ENCODE peak calls at places on chromosome 16, in ten cellular contexts. One of them, this sample, is unnamed.

GRCh38 chr16:20073203-20074088 is at the start of gene GPR139:
- DNase-seq in AG09319: no peak
- DNase-seq in GM04504: no peak
- DNase-seq in tibial artery: no peak
- DNase-seq in cardiac muscle cell: peak; percentile 2
- DNase-seq in stimulated activated CD8-positive, alpha-beta memory T cell treated with anti-CD3 and anti-CD28 coated beads, Interleukin-2, amount 100 ng/mL, for 48 hours: no peak
- DNase-seq in astrocyte of the cerebellum: no peak
- DNase-seq in GF-D8: no peak
- DNase-seq in DMS79 treated with DMSO at 0.1 percent for 48 hours: no peak
- DNase-seq in NCI-H2081: no peak
- DNase-seq in this sample: no peak

GRCh38 chr16:87375426-87376135 is 8.0 kb downstream of the FBXO31 start:
- DNase-seq in AG09319: no peak
- DNase-seq in GM04504: no peak
- DNase-seq in tibial artery: no peak
- DNase-seq in cardiac muscle cell: no peak
- DNase-seq in stimulated activated CD8-positive, alpha-beta memory T cell treated with anti-CD3 and anti-CD28 coated beads, Interleukin-2, amount 100 ng/mL, for 48 hours: no peak
- DNase-seq in astrocyte of the cerebellum: no peak
- DNase-seq in GF-D8: no peak
- DNase-seq in DMS79 treated with DMSO at 0.1 percent for 48 hours: no peak
- DNase-seq in NCI-H2081: no peak
- DNase-seq in this sample: no peak

GRCh38 chr16:73315645-73316044 is 267.7 kb upstream of the ZFHX3 start:
- DNase-seq in AG09319: no peak
- DNase-seq in GM04504: no peak
- DNase-seq in tibial artery: no peak
- DNase-seq in cardiac muscle cell: no peak
- DNase-seq in stimulated activated CD8-positive, alpha-beta memory T cell treated with anti-CD3 and anti-CD28 coated beads, Interleukin-2, amount 100 ng/mL, for 48 hours: no peak
- DNase-seq in astrocyte of the cerebellum: no peak
- DNase-seq in GF-D8: no peak
- DNase-seq in DMS79 treated with DMSO at 0.1 percent for 48 hours: no peak
- DNase-seq in NCI-H2081: no peak
- DNase-seq in this sample: no peak

GRCh38 chr16:84020353-84020752 is 22.2 kb downstream of the SLC38A8 start:
- DNase-seq in AG09319: no peak
- DNase-seq in GM04504: no peak
- DNase-seq in tibial artery: no peak
- DNase-seq in cardiac muscle cell: no peak
- DNase-seq in stimulated activated CD8-positive, alpha-beta memory T cell treated with anti-CD3 and anti-CD28 coated beads, Interleukin-2, amount 100 ng/mL, for 48 hours: no peak
- DNase-seq in astrocyte of the cerebellum: no peak
- DNase-seq in GF-D8: no peak
- DNase-seq in DMS79 treated with DMSO at 0.1 percent for 48 hours: no peak
- DNase-seq in NCI-H2081: no peak
- DNase-seq in this sample: no peak

GRCh38 chr16:25796239-25796638 is 104.5 kb downstream of the HS3ST4 start:
- DNase-seq in AG09319: no peak
- DNase-seq in GM04504: no peak
- DNase-seq in tibial artery: no peak
- DNase-seq in cardiac muscle cell: no peak
- DNase-seq in stimulated activated CD8-positive, alpha-beta memory T cell treated with anti-CD3 and anti-CD28 coated beads, Interleukin-2, amount 100 ng/mL, for 48 hours: no peak
- DNase-seq in astrocyte of the cerebellum: no peak
- DNase-seq in GF-D8: no peak
- DNase-seq in DMS79 treated with DMSO at 0.1 percent for 48 hours: no peak
- DNase-seq in NCI-H2081: no peak
- DNase-seq in this sample: no peak

GRCh38 chr16:68064791-68065365 is 20.3 kb upstream of the NFATC3 start:
- DNase-seq in AG09319: no peak
- DNase-seq in GM04504: no peak
- DNase-seq in tibial artery: peak; percentile 83
- DNase-seq in cardiac muscle cell: peak; percentile 73
- DNase-seq in stimulated activated CD8-positive, alpha-beta memory T cell treated with anti-CD3 and anti-CD28 coated beads, Interleukin-2, amount 100 ng/mL, for 48 hours: peak; percentile 43
- DNase-seq in astrocyte of the cerebellum: peak; percentile 39
- DNase-seq in GF-D8: peak; percentile 53
- DNase-seq in DMS79 treated with DMSO at 0.1 percent for 48 hours: peak; percentile 48
- DNase-seq in NCI-H2081: peak; percentile 30
- DNase-seq in this sample: peak; percentile 90

GRCh38 chr16:54282923-54283734 is 3.5 kb downstream of the IRX3 start:
- DNase-seq in AG09319: no peak
- DNase-seq in GM04504: no peak
- DNase-seq in tibial artery: peak; percentile 60
- DNase-seq in cardiac muscle cell: peak; percentile 37
- DNase-seq in stimulated activated CD8-positive, alpha-beta memory T cell treated with anti-CD3 and anti-CD28 coated beads, Interleukin-2, amount 100 ng/mL, for 48 hours: no peak
- DNase-seq in astrocyte of the cerebellum: no peak
- DNase-seq in GF-D8: no peak
- DNase-seq in DMS79 treated with DMSO at 0.1 percent for 48 hours: no peak
- DNase-seq in NCI-H2081: no peak
- DNase-seq in this sample: no peak

GRCh38 chr16:12553191-12553590 is 250.5 kb downstream of the CPPED1 start:
- DNase-seq in AG09319: no peak
- DNase-seq in GM04504: no peak
- DNase-seq in tibial artery: no peak
- DNase-seq in cardiac muscle cell: no peak
- DNase-seq in stimulated activated CD8-positive, alpha-beta memory T cell treated with anti-CD3 and anti-CD28 coated beads, Interleukin-2, amount 100 ng/mL, for 48 hours: no peak
- DNase-seq in astrocyte of the cerebellum: no peak
- DNase-seq in GF-D8: no peak
- DNase-seq in DMS79 treated with DMSO at 0.1 percent for 48 hours: peak; percentile 90
- DNase-seq in NCI-H2081: no peak
- DNase-seq in this sample: no peak

GRCh38 chr16:82081271-82081670 is 46.2 kb downstream of the HSD17B2 start:
- DNase-seq in AG09319: no peak
- DNase-seq in GM04504: no peak
- DNase-seq in tibial artery: no peak
- DNase-seq in cardiac muscle cell: no peak
- DNase-seq in stimulated activated CD8-positive, alpha-beta memory T cell treated with anti-CD3 and anti-CD28 coated beads, Interleukin-2, amount 100 ng/mL, for 48 hours: no peak
- DNase-seq in astrocyte of the cerebellum: no peak
- DNase-seq in GF-D8: no peak
- DNase-seq in DMS79 treated with DMSO at 0.1 percent for 48 hours: no peak
- DNase-seq in NCI-H2081: no peak
- DNase-seq in this sample: no peak

GRCh38 chr16:11405331-11406176 is 60.3 kb downstream of the RMI2 start:
- DNase-seq in AG09319: no peak
- DNase-seq in GM04504: no peak
- DNase-seq in tibial artery: no peak
- DNase-seq in cardiac muscle cell: peak; percentile 28
- DNase-seq in stimulated activated CD8-positive, alpha-beta memory T cell treated with anti-CD3 and anti-CD28 coated beads, Interleukin-2, amount 100 ng/mL, for 48 hours: peak; percentile 43
- DNase-seq in astrocyte of the cerebellum: no peak
- DNase-seq in GF-D8: no peak
- DNase-seq in DMS79 treated with DMSO at 0.1 percent for 48 hours: no peak
- DNase-seq in NCI-H2081: peak; percentile 21
- DNase-seq in this sample: no peak

GRCh38 chr16:1036121-1036520 is 36.4 kb upstream of the SSTR5 start:
- DNase-seq in AG09319: no peak
- DNase-seq in GM04504: no peak
- DNase-seq in tibial artery: no peak
- DNase-seq in cardiac muscle cell: peak; percentile 34
- DNase-seq in stimulated activated CD8-positive, alpha-beta memory T cell treated with anti-CD3 and anti-CD28 coated beads, Interleukin-2, amount 100 ng/mL, for 48 hours: no peak
- DNase-seq in astrocyte of the cerebellum: no peak
- DNase-seq in GF-D8: no peak
- DNase-seq in DMS79 treated with DMSO at 0.1 percent for 48 hours: no peak
- DNase-seq in NCI-H2081: no peak
- DNase-seq in this sample: no peak

GRCh38 chr16:88071908-88072307 is 120.7 kb downstream of the BANP start:
- DNase-seq in AG09319: no peak
- DNase-seq in GM04504: no peak
- DNase-seq in tibial artery: no peak
- DNase-seq in cardiac muscle cell: no peak
- DNase-seq in stimulated activated CD8-positive, alpha-beta memory T cell treated with anti-CD3 and anti-CD28 coated beads, Interleukin-2, amount 100 ng/mL, for 48 hours: no peak
- DNase-seq in astrocyte of the cerebellum: no peak
- DNase-seq in GF-D8: no peak
- DNase-seq in DMS79 treated with DMSO at 0.1 percent for 48 hours: no peak
- DNase-seq in NCI-H2081: no peak
- DNase-seq in this sample: no peak

GRCh38 chr16:78122774-78123315 is 23.4 kb downstream of the WWOX start:
- DNase-seq in AG09319: no peak
- DNase-seq in GM04504: peak; percentile 22
- DNase-seq in tibial artery: no peak
- DNase-seq in cardiac muscle cell: peak; percentile 54
- DNase-seq in stimulated activated CD8-positive, alpha-beta memory T cell treated with anti-CD3 and anti-CD28 coated beads, Interleukin-2, amount 100 ng/mL, for 48 hours: no peak
- DNase-seq in astrocyte of the cerebellum: peak; percentile 44
- DNase-seq in GF-D8: peak; percentile 21
- DNase-seq in DMS79 treated with DMSO at 0.1 percent for 48 hours: peak; percentile 65
- DNase-seq in NCI-H2081: peak; percentile 67
- DNase-seq in this sample: no peak

GRCh38 chr16:11016993-11017392 is 72.6 kb downstream of the CLEC16A start:
- DNase-seq in AG09319: no peak
- DNase-seq in GM04504: no peak
- DNase-seq in tibial artery: no peak
- DNase-seq in cardiac muscle cell: no peak
- DNase-seq in stimulated activated CD8-positive, alpha-beta memory T cell treated with anti-CD3 and anti-CD28 coated beads, Interleukin-2, amount 100 ng/mL, for 48 hours: no peak
- DNase-seq in astrocyte of the cerebellum: no peak
- DNase-seq in GF-D8: no peak
- DNase-seq in DMS79 treated with DMSO at 0.1 percent for 48 hours: peak; percentile 60
- DNase-seq in NCI-H2081: peak; percentile 11
- DNase-seq in this sample: no peak

GRCh38 chr16:52469091-52469490 is 77.9 kb downstream of the TOX3 start:
- DNase-seq in AG09319: no peak
- DNase-seq in GM04504: no peak
- DNase-seq in tibial artery: no peak
- DNase-seq in cardiac muscle cell: no peak
- DNase-seq in stimulated activated CD8-positive, alpha-beta memory T cell treated with anti-CD3 and anti-CD28 coated beads, Interleukin-2, amount 100 ng/mL, for 48 hours: no peak
- DNase-seq in astrocyte of the cerebellum: no peak
- DNase-seq in GF-D8: no peak
- DNase-seq in DMS79 treated with DMSO at 0.1 percent for 48 hours: no peak
- DNase-seq in NCI-H2081: no peak
- DNase-seq in this sample: no peak

GRCh38 chr16:85144026-85144915 is 32.0 kb upstream of the CIBAR2 start:
- DNase-seq in AG09319: no peak
- DNase-seq in GM04504: no peak
- DNase-seq in tibial artery: no peak
- DNase-seq in cardiac muscle cell: no peak
- DNase-seq in stimulated activated CD8-positive, alpha-beta memory T cell treated with anti-CD3 and anti-CD28 coated beads, Interleukin-2, amount 100 ng/mL, for 48 hours: no peak
- DNase-seq in astrocyte of the cerebellum: no peak
- DNase-seq in GF-D8: no peak
- DNase-seq in DMS79 treated with DMSO at 0.1 percent for 48 hours: no peak
- DNase-seq in NCI-H2081: no peak
- DNase-seq in this sample: no peak

GRCh38 chr16:54027126-54027922 is 259.3 kb downstream of the IRX3 start:
- DNase-seq in AG09319: peak; percentile 16
- DNase-seq in GM04504: no peak
- DNase-seq in tibial artery: no peak
- DNase-seq in cardiac muscle cell: no peak
- DNase-seq in stimulated activated CD8-positive, alpha-beta memory T cell treated with anti-CD3 and anti-CD28 coated beads, Interleukin-2, amount 100 ng/mL, for 48 hours: no peak
- DNase-seq in astrocyte of the cerebellum: peak; percentile 23
- DNase-seq in GF-D8: no peak
- DNase-seq in DMS79 treated with DMSO at 0.1 percent for 48 hours: no peak
- DNase-seq in NCI-H2081: no peak
- DNase-seq in this sample: no peak

GRCh38 chr16:89964201-89964600 is 15.6 kb downstream of the DEF8 start:
- DNase-seq in AG09319: no peak
- DNase-seq in GM04504: no peak
- DNase-seq in tibial artery: no peak
- DNase-seq in cardiac muscle cell: no peak
- DNase-seq in stimulated activated CD8-positive, alpha-beta memory T cell treated with anti-CD3 and anti-CD28 coated beads, Interleukin-2, amount 100 ng/mL, for 48 hours: no peak
- DNase-seq in astrocyte of the cerebellum: no peak
- DNase-seq in GF-D8: no peak
- DNase-seq in DMS79 treated with DMSO at 0.1 percent for 48 hours: no peak
- DNase-seq in NCI-H2081: no peak
- DNase-seq in this sample: no peak

GRCh38 chr16:12157510-12158093 is 181.1 kb downstream of the SNX29 start:
- DNase-seq in AG09319: no peak
- DNase-seq in GM04504: peak; percentile 16
- DNase-seq in tibial artery: no peak
- DNase-seq in cardiac muscle cell: no peak
- DNase-seq in stimulated activated CD8-positive, alpha-beta memory T cell treated with anti-CD3 and anti-CD28 coated beads, Interleukin-2, amount 100 ng/mL, for 48 hours: no peak
- DNase-seq in astrocyte of the cerebellum: no peak
- DNase-seq in GF-D8: no peak
- DNase-seq in DMS79 treated with DMSO at 0.1 percent for 48 hours: no peak
- DNase-seq in NCI-H2081: no peak
- DNase-seq in this sample: no peak

GRCh38 chr16:6496996-6497395 is 835.6 kb upstream of the RBFOX1 start:
- DNase-seq in AG09319: no peak
- DNase-seq in GM04504: no peak
- DNase-seq in tibial artery: no peak
- DNase-seq in cardiac muscle cell: no peak
- DNase-seq in stimulated activated CD8-positive, alpha-beta memory T cell treated with anti-CD3 and anti-CD28 coated beads, Interleukin-2, amount 100 ng/mL, for 48 hours: no peak
- DNase-seq in astrocyte of the cerebellum: no peak
- DNase-seq in GF-D8: no peak
- DNase-seq in DMS79 treated with DMSO at 0.1 percent for 48 hours: peak; percentile 91
- DNase-seq in NCI-H2081: no peak
- DNase-seq in this sample: no peak

GRCh38 chr16:14608111-14608566 is 21.9 kb downstream of the PARN start:
- DNase-seq in AG09319: no peak
- DNase-seq in GM04504: no peak
- DNase-seq in tibial artery: no peak
- DNase-seq in cardiac muscle cell: no peak
- DNase-seq in stimulated activated CD8-positive, alpha-beta memory T cell treated with anti-CD3 and anti-CD28 coated beads, Interleukin-2, amount 100 ng/mL, for 48 hours: no peak
- DNase-seq in astrocyte of the cerebellum: no peak
- DNase-seq in GF-D8: no peak
- DNase-seq in DMS79 treated with DMSO at 0.1 percent for 48 hours: no peak
- DNase-seq in NCI-H2081: no peak
- DNase-seq in this sample: no peak

GRCh38 chr16:71259086-71259485 is 28.6 kb upstream of the HYDIN start:
- DNase-seq in AG09319: no peak
- DNase-seq in GM04504: no peak
- DNase-seq in tibial artery: no peak
- DNase-seq in cardiac muscle cell: no peak
- DNase-seq in stimulated activated CD8-positive, alpha-beta memory T cell treated with anti-CD3 and anti-CD28 coated beads, Interleukin-2, amount 100 ng/mL, for 48 hours: no peak
- DNase-seq in astrocyte of the cerebellum: no peak
- DNase-seq in GF-D8: no peak
- DNase-seq in DMS79 treated with DMSO at 0.1 percent for 48 hours: no peak
- DNase-seq in NCI-H2081: no peak
- DNase-seq in this sample: no peak

GRCh38 chr16:4338125-4338582 is 13.0 kb downstream of the PAM16 start:
- DNase-seq in AG09319: no peak
- DNase-seq in GM04504: no peak
- DNase-seq in tibial artery: no peak
- DNase-seq in cardiac muscle cell: no peak
- DNase-seq in stimulated activated CD8-positive, alpha-beta memory T cell treated with anti-CD3 and anti-CD28 coated beads, Interleukin-2, amount 100 ng/mL, for 48 hours: no peak
- DNase-seq in astrocyte of the cerebellum: no peak
- DNase-seq in GF-D8: no peak
- DNase-seq in DMS79 treated with DMSO at 0.1 percent for 48 hours: no peak
- DNase-seq in NCI-H2081: no peak
- DNase-seq in this sample: no peak

GRCh38 chr16:53692146-53692545 is 11.5 kb downstream of the RPGRIP1L start:
- DNase-seq in AG09319: no peak
- DNase-seq in GM04504: no peak
- DNase-seq in tibial artery: no peak
- DNase-seq in cardiac muscle cell: peak; percentile 49
- DNase-seq in stimulated activated CD8-positive, alpha-beta memory T cell treated with anti-CD3 and anti-CD28 coated beads, Interleukin-2, amount 100 ng/mL, for 48 hours: no peak
- DNase-seq in astrocyte of the cerebellum: no peak
- DNase-seq in GF-D8: no peak
- DNase-seq in DMS79 treated with DMSO at 0.1 percent for 48 hours: no peak
- DNase-seq in NCI-H2081: no peak
- DNase-seq in this sample: no peak

GRCh38 chr16:54175169-54175551 is 111.4 kb downstream of the IRX3 start:
- DNase-seq in AG09319: no peak
- DNase-seq in GM04504: no peak
- DNase-seq in tibial artery: no peak
- DNase-seq in cardiac muscle cell: no peak
- DNase-seq in stimulated activated CD8-positive, alpha-beta memory T cell treated with anti-CD3 and anti-CD28 coated beads, Interleukin-2, amount 100 ng/mL, for 48 hours: no peak
- DNase-seq in astrocyte of the cerebellum: no peak
- DNase-seq in GF-D8: no peak
- DNase-seq in DMS79 treated with DMSO at 0.1 percent for 48 hours: no peak
- DNase-seq in NCI-H2081: no peak
- DNase-seq in this sample: peak; percentile 24

GRCh38 chr16:89678258-89678657 is 8.2 kb upstream of the CDK10 start:
- DNase-seq in AG09319: no peak
- DNase-seq in GM04504: no peak
- DNase-seq in tibial artery: no peak
- DNase-seq in cardiac muscle cell: no peak
- DNase-seq in stimulated activated CD8-positive, alpha-beta memory T cell treated with anti-CD3 and anti-CD28 coated beads, Interleukin-2, amount 100 ng/mL, for 48 hours: no peak
- DNase-seq in astrocyte of the cerebellum: no peak
- DNase-seq in GF-D8: no peak
- DNase-seq in DMS79 treated with DMSO at 0.1 percent for 48 hours: no peak
- DNase-seq in NCI-H2081: no peak
- DNase-seq in this sample: no peak

GRCh38 chr16:6682142-6682811 is 650.4 kb upstream of the RBFOX1 start:
- DNase-seq in AG09319: no peak
- DNase-seq in GM04504: no peak
- DNase-seq in tibial artery: no peak
- DNase-seq in cardiac muscle cell: peak; percentile 74
- DNase-seq in stimulated activated CD8-positive, alpha-beta memory T cell treated with anti-CD3 and anti-CD28 coated beads, Interleukin-2, amount 100 ng/mL, for 48 hours: peak; percentile 2
- DNase-seq in astrocyte of the cerebellum: no peak
- DNase-seq in GF-D8: no peak
- DNase-seq in DMS79 treated with DMSO at 0.1 percent for 48 hours: no peak
- DNase-seq in NCI-H2081: peak; percentile 6
- DNase-seq in this sample: no peak

GRCh38 chr16:85625053-85625452 is 11.9 kb downstream of the GSE1 start:
- DNase-seq in AG09319: no peak
- DNase-seq in GM04504: no peak
- DNase-seq in tibial artery: no peak
- DNase-seq in cardiac muscle cell: no peak
- DNase-seq in stimulated activated CD8-positive, alpha-beta memory T cell treated with anti-CD3 and anti-CD28 coated beads, Interleukin-2, amount 100 ng/mL, for 48 hours: no peak
- DNase-seq in astrocyte of the cerebellum: no peak
- DNase-seq in GF-D8: no peak
- DNase-seq in DMS79 treated with DMSO at 0.1 percent for 48 hours: no peak
- DNase-seq in NCI-H2081: peak; percentile 30
- DNase-seq in this sample: no peak